ENCODE peak calls at places on chromosome 13, in nine cellular contexts. C is omental fat pad, B is cardiac muscle cell, N is upper lobe of right lung, W is Calu3, P is fibroblast of the aortic adventitia, R is tibial nerve, Y is cardiac fibroblast, E is mucosa of descending colon. T is an unnamed sample.
A peak's percentile ranks its signal among the peaks of the same experiment; 100 is the strongest.

GRCh38 chr13:59111711-59112110 is 1052.0 kb downstream of the DIAPH3 start:
- DNase-seq in C (no peak), R (no peak), N (no peak), E (no peak), B (no peak), W (no peak), P (peak; percentile 74), Y (peak; percentile 86), T (no peak)

GRCh38 chr13:19069684-19070397 is 111.8 kb downstream of the TUBA3C start:
- DNase-seq in P (no peak), W (no peak), B (no peak), R (no peak), E (no peak), Y (no peak), C (no peak), N (no peak), T (no peak)

GRCh38 chr13:112776971-112777370 is 87.1 kb downstream of the ATP11A start:
- DNase-seq in N (no peak), E (no peak), R (no peak), Y (no peak), W (no peak), B (no peak), P (no peak), C (no peak), T (peak; percentile 27)

GRCh38 chr13:93740334-93740733 is 513.7 kb downstream of the GPC6 start:
- DNase-seq in C (no peak), E (no peak), R (no peak), W (no peak), B (no peak), N (no peak), Y (no peak), P (no peak), T (no peak)

GRCh38 chr13:24718192-24718965 is 38.2 kb downstream of the ATP12A start:
- DNase-seq in C (no peak), Y (no peak), B (no peak), E (no peak), P (no peak), N (no peak), R (no peak), W (no peak), T (no peak)

GRCh38 chr13:48653074-48654054 is at the start of gene CYSLTR2:
- DNase-seq in E (no peak), Y (peak; percentile 62), C (no peak), W (no peak), N (no peak), B (peak; percentile 9), P (peak; percentile 27), R (no peak), T (peak; percentile 60)

GRCh38 chr13:75830842-75831241 is 194.7 kb downstream of the LMO7 start:
- DNase-seq in C (no peak), E (no peak), P (peak; percentile 59), N (no peak), Y (peak; percentile 62), R (no peak), B (no peak), W (no peak), T (no peak)

GRCh38 chr13:93776936-93777335 is 550.3 kb downstream of the GPC6 start:
- DNase-seq in Y (peak; percentile 65), E (no peak), P (peak; percentile 73), R (no peak), N (no peak), W (no peak), C (no peak), B (no peak), T (no peak)

GRCh38 chr13:99565478-99566124 is 64.3 kb downstream of the TM9SF2 start:
- DNase-seq in E (no peak), W (no peak), Y (no peak), B (no peak), N (no peak), P (no peak), C (no peak), R (no peak), T (no peak)

GRCh38 chr13:45510671-45511070 is 45.9 kb downstream of the COG3 start:
- DNase-seq in W (no peak), R (no peak), B (no peak), P (no peak), N (no peak), E (no peak), C (no peak), Y (no peak), T (no peak)

GRCh38 chr13:45670481-45670880 is 31.6 kb upstream of the CBY2 start:
- DNase-seq in C (no peak), N (no peak), W (no peak), E (no peak), Y (no peak), B (no peak), P (no peak), R (no peak), T (no peak)

GRCh38 chr13:62331384-62331783 is 915.7 kb upstream of the PCDH20 start:
- DNase-seq in N (no peak), P (no peak), W (no peak), C (no peak), B (no peak), E (no peak), Y (no peak), R (no peak), T (no peak)

GRCh38 chr13:75968103-75968838 is 332.1 kb downstream of the LMO7 start:
- DNase-seq in E (no peak), W (no peak), P (no peak), Y (peak; percentile 55), R (no peak), N (no peak), C (no peak), B (no peak), T (no peak)

GRCh38 chr13:48210178-48210577 is 22.8 kb upstream of the ITM2B start:
- DNase-seq in E (no peak), Y (peak; percentile 94), P (peak; percentile 90), R (no peak), C (no peak), N (no peak), W (no peak), B (no peak), T (no peak)

GRCh38 chr13:29756506-29756905 is 93.9 kb downstream of the UBL3 start:
- DNase-seq in E (no peak), P (peak; percentile 59), W (no peak), Y (peak; percentile 46), B (no peak), N (no peak), C (no peak), R (no peak), T (no peak)

GRCh38 chr13:99829593-99830239 is 141.9 kb downstream of the ZIC5 start:
- DNase-seq in W (no peak), E (no peak), C (no peak), R (no peak), N (no peak), Y (no peak), P (no peak), B (no peak), T (no peak)

GRCh38 chr13:63048648-63049047 is 1633.0 kb upstream of the PCDH20 start:
- DNase-seq in B (no peak), E (no peak), N (no peak), W (no peak), Y (no peak), P (no peak), R (no peak), C (no peak), T (no peak)

GRCh38 chr13:28679628-28680027 is 20.7 kb downstream of the POMP start:
- DNase-seq in N (no peak), C (no peak), P (peak; percentile 37), Y (peak; percentile 43), R (no peak), E (no peak), B (no peak), W (no peak), T (no peak)
- TF ChIP-seq CTCF in N (peak; percentile 32), C (no peak), P (peak; percentile 45), Y (peak; percentile 38), R (peak; percentile 19), E (no peak), B (peak; percentile 47), W (no peak), T (peak; percentile 21)

GRCh38 chr13:101115762-101116161 is 300.5 kb downstream of the NALCN start:
- DNase-seq in B (no peak), P (peak; percentile 17), C (no peak), E (no peak), R (no peak), N (no peak), Y (peak; percentile 26), W (no peak), T (no peak)
- TF ChIP-seq CTCF in B (no peak), P (peak; percentile 39), C (no peak), E (no peak), R (peak; percentile 35), N (no peak), Y (peak; percentile 20), W (no peak), T (no peak)

GRCh38 chr13:92074658-92075057 is 676.2 kb downstream of the GPC5 start:
- DNase-seq in P (no peak), Y (peak; percentile 2), B (peak; percentile 43), W (no peak), N (no peak), C (no peak), E (no peak), R (no peak), T (no peak)
- TF ChIP-seq CTCF in P (no peak), Y (no peak), B (peak; percentile 45), W (no peak), N (peak; percentile 40), C (no peak), E (no peak), R (no peak), T (no peak)

DNA sequence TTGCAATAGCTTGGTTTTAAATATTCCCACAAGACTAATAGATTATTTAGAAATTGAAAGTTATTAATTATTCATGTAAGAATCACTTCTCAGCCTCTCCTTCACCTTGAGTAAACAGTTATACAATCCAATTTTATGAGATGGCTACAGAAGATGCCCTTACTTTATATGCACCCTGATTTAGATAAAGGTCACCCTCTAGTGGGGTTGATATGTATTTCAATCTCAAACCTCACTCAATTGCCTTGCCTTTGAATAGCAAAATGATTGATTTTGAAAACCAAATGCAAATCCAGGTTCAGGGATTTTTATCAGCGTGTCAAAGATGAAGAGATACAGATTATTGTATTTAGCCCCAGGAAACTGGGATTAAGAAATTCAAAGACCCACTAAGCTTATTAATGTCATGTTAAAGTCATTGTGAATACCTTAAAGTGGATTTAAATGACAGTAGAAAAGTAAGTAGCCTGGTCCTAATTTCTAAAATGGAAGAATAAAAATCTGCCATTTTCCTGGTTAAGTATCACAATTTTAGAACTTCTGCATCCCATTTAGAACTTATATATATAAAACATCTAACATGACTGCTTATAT is 305.1 kb downstream of the ITGBL1 start:
- DNase-seq in W (no peak), C (no peak), B (peak; percentile 19), Y (peak; percentile 71), P (peak; percentile 71), E (no peak), R (no peak), N (no peak), T (no peak)
- TF ChIP-seq CTCF in W (no peak), C (no peak), B (peak; percentile 36), Y (peak; percentile 50), P (peak; percentile 67), E (no peak), R (peak; percentile 46), N (peak; percentile 56), T (peak; percentile 28)